ENCODE peak calls at places on chromosomes 1 and 21, in five cellular contexts. M is A549, C is ovary, U is GM12891, Q is gastrocnemius medialis. T is an unnamed sample.

GRCh38 chr1:19504796-19505693 is 19.7 kb upstream of the CAPZB start:
- DNase-seq in U (no peak), Q (no peak), M (peak; percentile 78), C (peak; percentile 58), T (no peak)

GRCh38 chr1:31063636-31064035 is 1.9 kb downstream of the PUM1 start:
- DNase-seq in Q (no peak), C (no peak), M (no peak), U (no peak), T (peak; percentile 39)

GRCh38 chr1:197008861-197009260 is 31.5 kb downstream of the CFHR5 start:
- DNase-seq in U (no peak), C (no peak), Q (no peak), M (no peak), T (no peak)

GRCh38 chr1:236535656-236536293 is 12.0 kb downstream of the LGALS8 start:
- DNase-seq in M (no peak), Q (no peak), U (no peak), C (no peak), T (peak; percentile 24)

GRCh38 chr1:154880651-154881050 is 10.6 kb upstream of the KCNN3 start:
- DNase-seq in C (no peak), U (no peak), M (no peak), Q (no peak), T (no peak)

GRCh38 chr1:208117410-208117809 is 126.8 kb downstream of the PLXNA2 start:
- DNase-seq in U (no peak), Q (no peak), M (no peak), C (no peak), T (no peak)

GRCh38 chr1:119139393-119139792 is 1.1 kb downstream of the WARS2 start:
- DNase-seq in C (no peak), U (no peak), M (no peak), Q (no peak), T (peak; percentile 41)

GRCh38 chr1:226981838-226982237 is 41.7 kb downstream of the COQ8A start:
- DNase-seq in Q (peak; percentile 2), M (no peak), C (no peak), U (no peak), T (no peak)

GRCh38 chr1:39720094-39720999 is 18.3 kb upstream of the PPIE start:
- DNase-seq in Q (peak; percentile 42), C (no peak), M (peak; percentile 56), U (no peak), T (peak; percentile 77)

GRCh38 chr1:31886866-31887265 is 51.3 kb downstream of the PTP4A2 start:
- DNase-seq in Q (no peak), C (no peak), U (no peak), M (no peak), T (no peak)

GRCh38 chr1:244353572-244354091 is 98.1 kb downstream of the ADSS2 start:
- DNase-seq in M (peak; percentile 83), Q (peak; percentile 30), U (no peak), C (no peak), T (no peak)

GRCh38 chr21:34936874-34937563 is 112.1 kb downstream of the RUNX1 start:
- DNase-seq in Q (no peak), M (no peak), U (no peak), C (no peak), T (no peak)

GRCh38 chr1:33502726-33503125 is 30.3 kb downstream of the ZSCAN20 start:
- DNase-seq in C (no peak), U (no peak), Q (no peak), M (no peak), T (no peak)

GRCh38 chr1:241074507-241074906 is 282.5 kb downstream of the RGS7 start:
- DNase-seq in M (no peak), U (no peak), Q (no peak), C (no peak), T (no peak)

GRCh38 chr1:188706742-188707141 is 1770.9 kb downstream of the BRINP3 start:
- DNase-seq in Q (no peak), M (peak; percentile 89), C (no peak), U (no peak), T (no peak)

GRCh38 chr1:206584265-206584648 is 28.0 kb downstream of the EIF2D start:
- DNase-seq in Q (no peak), U (no peak), M (no peak), C (no peak), T (no peak)

GRCh38 chr1:17540255-17541001 is 930 bp downstream of the ARHGEF10L start:
- DNase-seq in C (peak; percentile 76), U (no peak), Q (no peak), M (no peak), T (no peak)

GRCh38 chr21:44432841-44433790 is 22.2 kb upstream of the LRRC3 start:
- DNase-seq in M (no peak), C (peak; percentile 6), U (no peak), Q (peak; percentile 1), T (no peak)

GRCh38 chr21:37384416-37384815 is 17.8 kb downstream of the DYRK1A start:
- DNase-seq in Q (no peak), C (no peak), M (no peak), U (no peak), T (no peak)

GRCh38 chr1:101373570-101373969 is 136.8 kb downstream of the S1PR1 start:
- DNase-seq in Q (no peak), C (no peak), M (no peak), U (no peak), T (no peak)

GRCh38 chr1:65247419-65248359 is 61.7 kb upstream of the DNAJC6 start:
- DNase-seq in Q (no peak), U (no peak), C (no peak), M (peak; percentile 45), T (no peak)

GRCh38 chr1:205826407-205826806 is 13.4 kb upstream of the SLC41A1 start:
- DNase-seq in U (no peak), M (no peak), C (no peak), Q (no peak), T (no peak)

GRCh38 chr1:3125546-3126368 is 56.8 kb downstream of the PRDM16 start:
- DNase-seq in M (no peak), U (no peak), C (no peak), Q (no peak), T (no peak)

GRCh38 chr1:229388876-229389580 is 44.9 kb downstream of the ACTA1 start:
- DNase-seq in M (peak; percentile 20), Q (no peak), U (no peak), C (no peak), T (no peak)

GRCh38 chr1:30847358-30847972 is 61.1 kb downstream of the SDC3 start:
- DNase-seq in M (no peak), U (no peak), Q (peak; percentile 47), C (peak; percentile 34), T (no peak)

GRCh38 chr1:26378088-26378878 is 5.7 kb upstream of the ZNF683 start:
- DNase-seq in C (no peak), Q (no peak), U (peak; percentile 70), M (peak; percentile 74), T (peak; percentile 99)

GRCh38 chr1:93566227-93566626 is 115.4 kb downstream of the BCAR3 start:
- DNase-seq in U (no peak), C (no peak), M (no peak), Q (no peak), T (no peak)

GRCh38 chr1:177517556-177517955 is 346.8 kb downstream of the BRINP2 start:
- DNase-seq in U (no peak), C (no peak), M (no peak), Q (no peak), T (no peak)

GRCh38 chr1:230781596-230781995 is 34.4 kb downstream of the CAPN9 start:
- DNase-seq in U (no peak), M (no peak), Q (no peak), C (no peak), T (no peak)

GRCh38 chr1:64246294-64246917 is 43.0 kb downstream of the UBE2U start:
- DNase-seq in U (no peak), M (peak; percentile 24), C (no peak), Q (no peak), T (peak; percentile 28)

GRCh38 chr1:167439301-167439988 is 78.9 kb downstream of the CD247 start:
- DNase-seq in Q (no peak), C (peak; percentile 45), M (peak; percentile 55), U (no peak), T (peak; percentile 69)

GRCh38 chr1:231776006-231776707 is 149.6 kb downstream of the DISC1 start:
- DNase-seq in Q (no peak), M (no peak), U (no peak), C (no peak), T (no peak)

GRCh38 chr21:35254006-35254751 is 205.1 kb upstream of the RUNX1 start:
- DNase-seq in M (no peak), Q (peak; percentile 61), C (no peak), U (no peak), T (no peak)

GRCh38 chr1:186617860-186618780 is 62.1 kb downstream of the PTGS2 start:
- DNase-seq in M (peak; percentile 67), U (peak; percentile 43), Q (no peak), C (no peak), T (peak; percentile 2)

GRCh38 chr1:232590742-232591082 is 39.2 kb downstream of the SIPA1L2 start:
- DNase-seq in C (no peak), M (no peak), Q (no peak), U (no peak), T (no peak)

GRCh38 chr1:156104065-156104810 is 10.3 kb upstream of the LMNA start:
- DNase-seq in U (no peak), M (peak; percentile 85), C (peak; percentile 83), Q (no peak), T (peak; percentile 71)
- TF ChIP-seq POLR2A in U (no peak), M (no peak), C (peak; percentile 25), Q (no peak), T (peak; percentile 66)

GRCh38 chr1:164765557-164765956 is 206.6 kb downstream of the PBX1 start:
- DNase-seq in Q (no peak), M (peak; percentile 72), U (no peak), C (no peak), T (no peak)
- TF ChIP-seq POLR2A in Q (no peak), M (no peak), U (no peak), C (no peak), T (no peak)

DNA sequence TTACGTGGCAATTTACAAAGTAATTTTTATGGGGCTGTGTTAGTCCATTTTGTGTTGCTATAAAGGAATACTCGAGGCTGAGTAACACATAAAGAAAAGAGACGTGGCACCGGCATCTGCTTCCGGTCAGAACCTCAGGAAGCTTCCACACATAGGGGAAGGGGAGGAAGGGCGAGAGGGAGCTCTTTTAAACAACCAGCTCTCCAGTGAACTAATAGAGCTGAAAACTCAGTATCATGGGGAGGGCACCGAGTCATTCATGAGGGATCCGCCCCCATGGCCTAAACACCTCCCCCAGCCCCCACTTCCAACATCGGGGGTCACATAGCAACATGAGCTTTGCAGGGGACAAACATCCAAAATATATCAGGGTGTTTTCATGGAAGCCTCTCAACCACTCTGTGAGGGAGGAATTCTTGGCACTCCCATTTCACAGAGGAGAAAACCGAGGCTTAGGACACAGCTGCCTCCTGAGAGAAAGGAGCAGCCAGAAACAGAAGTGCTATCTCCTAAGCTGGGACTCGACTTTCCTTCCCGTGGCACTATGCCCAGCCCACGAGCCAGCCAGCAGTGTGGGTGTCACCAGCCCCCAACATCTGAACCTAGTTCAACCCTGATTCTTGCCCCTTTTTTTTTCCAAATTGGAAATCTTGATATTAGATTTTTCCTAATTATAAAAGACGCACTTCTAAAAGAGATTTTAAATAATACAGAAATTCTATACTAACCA is 29.1 kb downstream of the MIS18A start:
- DNase-seq in C (no peak), M (no peak), Q (no peak), U (no peak), T (no peak)
- TF ChIP-seq POLR2A in C (no peak), M (no peak), Q (no peak), U (no peak), T (no peak)

GRCh38 chr1:115012006-115012405 is 17.6 kb upstream of the TSHB start:
- DNase-seq in M (no peak), C (no peak), Q (no peak), U (no peak), T (no peak)

GRCh38 chr1:115013792-115014191 is 15.8 kb upstream of the TSHB start:
- DNase-seq in Q (no peak), C (no peak), U (no peak), M (no peak), T (no peak)

GRCh38 chr1:115012434-115012833 is 17.2 kb upstream of the TSHB start:
- DNase-seq in M (no peak), U (no peak), C (no peak), Q (no peak), T (no peak)
- TF ChIP-seq POLR2A in M (no peak), U (no peak), C (no peak), Q (no peak), T (no peak)